ENCODE peak calls at places on chromosomes 7 and 10, in five cellular contexts. P is body of pancreas; O is retina; W is stimulated activated naive CD8-positive, alpha-beta T cell treated with anti-CD3 and anti-CD28 coated beads, Interleukin-15, amount 100 ng/mL, for 72 hours; V is right lobe of liver. Y is an unnamed sample.

GRCh38 chr7:77684030-77684429 is 12.2 kb upstream of the RSBN1L start:
- DNase-seq in P (peak), W (no peak), O (peak), V (no peak), Y (no peak)

GRCh38 chr10:45280113-45280512 is 35.3 kb downstream of the OR13A1 start:
- DNase-seq in O (no peak), W (no peak), P (peak), V (no peak), Y (no peak)

GRCh38 chr10:91582063-91582673 is 50.7 kb downstream of the PPP1R3C start:
- DNase-seq in O (no peak), V (no peak), P (no peak), W (no peak), Y (no peak)

GRCh38 chr10:72981882-72982529 is 27.4 kb upstream of the PLA2G12B start:
- DNase-seq in W (no peak), V (no peak), P (peak), O (no peak), Y (no peak)

GRCh38 chr7:82904871-82905270 is 257.8 kb downstream of the PCLO start:
- DNase-seq in P (no peak), W (no peak), O (no peak), V (no peak), Y (no peak)

GRCh38 chr7:4241791-4242190 is 440.3 kb upstream of the FOXK1 start:
- DNase-seq in O (no peak), W (no peak), V (no peak), P (no peak), Y (no peak)

GRCh38 chr10:71974489-71975011 is 10.4 kb downstream of the CHST3 start:
- DNase-seq in V (no peak), P (no peak), O (no peak), W (peak), Y (no peak)

GRCh38 chr10:50469288-50469687 is 154.5 kb downstream of the SGMS1 start:
- DNase-seq in W (no peak), V (no peak), P (no peak), O (no peak), Y (no peak)

GRCh38 chr7:65287023-65287422 is 86.6 kb upstream of the ZNF92 start:
- DNase-seq in W (no peak), O (no peak), V (no peak), P (no peak), Y (no peak)

GRCh38 chr7:36227223-36227622 is 74.2 kb downstream of the EEPD1 start:
- DNase-seq in O (no peak), V (no peak), W (no peak), P (no peak), Y (no peak)

GRCh38 chr10:22174442-22174841 is 43.4 kb downstream of the EBLN1 start:
- DNase-seq in W (no peak), O (no peak), P (no peak), V (no peak), Y (no peak)

GRCh38 chr7:87220734-87221215 is 1.2 kb upstream of the TMEM243 start:
- DNase-seq in W (no peak), O (no peak), P (no peak), V (no peak), Y (no peak)

GRCh38 chr10:13724484-13724883 is 137.7 kb downstream of the PRPF18 start:
- DNase-seq in P (no peak), O (no peak), W (no peak), V (no peak), Y (no peak)

GRCh38 chr10:15369642-15370211 is 1.4 kb downstream of the FAM171A1 start:
- DNase-seq in V (no peak), P (peak), W (peak), O (peak), Y (no peak)

GRCh38 chr7:376306-376969 is 86.5 kb downstream of the FOXL3 start:
- DNase-seq in P (peak), W (peak), O (no peak), V (peak), Y (no peak)

GRCh38 chr10:49174926-49175500 is 13.2 kb downstream of the TMEM273 start:
- DNase-seq in P (no peak), W (no peak), V (no peak), O (no peak), Y (no peak)

GRCh38 chr10:49365675-49366415 is 30.0 kb downstream of the DRGX start:
- DNase-seq in V (no peak), W (no peak), P (no peak), O (no peak), Y (no peak)

GRCh38 chr7:121547341-121548092 is 151.4 kb upstream of the FAM3C start:
- DNase-seq in P (no peak), W (no peak), V (no peak), O (no peak), Y (peak)

GRCh38 chr7:15723840-15724239 is 37.4 kb upstream of the MEOX2 start:
- DNase-seq in W (no peak), O (no peak), P (no peak), V (no peak), Y (no peak)

GRCh38 chr10:78690354-78691111 is 378.2 kb upstream of the ZMIZ1 start:
- DNase-seq in P (no peak), V (no peak), W (no peak), O (no peak), Y (no peak)

GRCh38 chr7:37150856-37151255 is 297.8 kb downstream of the ELMO1 start:
- DNase-seq in V (no peak), P (no peak), W (no peak), O (no peak), Y (no peak)

GRCh38 chr7:241513-241912 is 48.5 kb upstream of the FOXL3 start:
- DNase-seq in V (no peak), W (no peak), O (no peak), P (no peak), Y (no peak)

GRCh38 chr10:34769941-34770340 is 45.2 kb downstream of the PARD3 start:
- DNase-seq in O (no peak), V (no peak), P (no peak), W (no peak), Y (no peak)

GRCh38 chr7:43591551-43592180 is 8.8 kb downstream of the STK17A start:
- DNase-seq in V (no peak), O (no peak), P (no peak), W (no peak), Y (no peak)

GRCh38 chr7:32536585-32536984 is 41.3 kb downstream of the AVL9 start:
- DNase-seq in P (no peak), W (no peak), V (no peak), O (no peak), Y (no peak)

GRCh38 chr10:77648472-77648871 is 10.9 kb upstream of the KCNMA1 start:
- DNase-seq in V (no peak), P (no peak), O (no peak), W (no peak), Y (no peak)

GRCh38 chr7:6528401-6529130 is 22.7 kb downstream of the GRID2IP start:
- DNase-seq in O (no peak), P (no peak), V (no peak), W (no peak), Y (no peak)

GRCh38 chr10:51176976-51177690 is 102.8 kb downstream of the PRKG1 start:
- DNase-seq in W (no peak), O (no peak), V (no peak), P (no peak), Y (no peak)

GRCh38 chr7:99393363-99394187 is 14.8 kb downstream of the PDAP1 start:
- DNase-seq in W (no peak), O (no peak), V (no peak), P (no peak), Y (no peak)

GRCh38 chr7:2870471-2870941 is 26.4 kb upstream of the GNA12 start:
- DNase-seq in P (peak), V (peak), O (peak), W (peak), Y (no peak)

GRCh38 chr10:29895436-29895835 is 163.9 kb downstream of the JCAD start:
- DNase-seq in P (peak), V (peak), W (no peak), O (no peak), Y (no peak)